ENCODE peak calls at places on chromosomes 5 and 9, in ten cellular contexts. Y, D, R, E, F, V, Z, N, W and I are unnamed samples.

GRCh38 chr9:98255064-98255577 is 328 bp downstream of the TBC1D2 start:
- DNase-seq in Y (no peak), D (no peak), R (peak; percentile 45), E (peak; percentile 52), F (no peak), V (no peak), Z (peak; percentile 61), N (peak; percentile 73), W (no peak), I (no peak)

GRCh38 chr5:67255881-67256280 is 59.3 kb upstream of the CD180 start:
- DNase-seq in Y (no peak), D (no peak), R (no peak), E (no peak), F (no peak), V (no peak), Z (no peak), N (no peak), W (no peak), I (no peak)

GRCh38 chr5:74206571-74207550 is 433.7 kb downstream of the ENC1 start:
- DNase-seq in Y (no peak), D (peak; percentile 33), R (peak; percentile 17), E (peak; percentile 89), F (no peak), V (peak; percentile 56), Z (peak; percentile 78), N (peak; percentile 29), W (peak; percentile 38), I (peak; percentile 56)

GRCh38 chr5:148125641-148126040 is 42.7 kb upstream of the SPINK14 start:
- DNase-seq in Y (no peak), D (no peak), R (no peak), E (peak; percentile 6), F (no peak), V (no peak), Z (peak; percentile 8), N (no peak), W (no peak), I (no peak)

GRCh38 chr5:168991311-168991710 is 309.6 kb downstream of the SLIT3 start:
- DNase-seq in Y (no peak), D (no peak), R (no peak), E (no peak), F (no peak), V (no peak), Z (no peak), N (no peak), W (no peak), I (no peak)

GRCh38 chr5:15249152-15249551 is 250.8 kb upstream of the FBXL7 start:
- DNase-seq in Y (no peak), D (no peak), R (no peak), E (peak; percentile 82), F (no peak), V (no peak), Z (peak; percentile 84), N (no peak), W (no peak), I (peak; percentile 37)

GRCh38 chr9:13513710-13514444 is 234.4 kb upstream of the MPDZ start:
- DNase-seq in Y (no peak), D (no peak), R (no peak), E (peak; percentile 24), F (no peak), V (no peak), Z (no peak), N (peak; percentile 81), W (no peak), I (no peak)

GRCh38 chr5:143679777-143680176 is 132.2 kb upstream of the HMHB1 start:
- DNase-seq in Y (no peak), D (no peak), R (no peak), E (no peak), F (no peak), V (no peak), Z (peak; percentile 56), N (no peak), W (no peak), I (peak; percentile 7)

GRCh38 chr5:151686673-151687378 is at the start of gene SPARC:
- DNase-seq in Y (peak; percentile 21), D (peak; percentile 73), R (peak; percentile 56), E (peak; percentile 98), F (no peak), V (peak; percentile 74), Z (peak; percentile 96), N (peak; percentile 87), W (peak; percentile 41), I (peak; percentile 58)

GRCh38 chr5:109939109-109939682 is 249.5 kb downstream of the MAN2A1 start:
- DNase-seq in Y (no peak), D (no peak), R (no peak), E (peak; percentile 80), F (no peak), V (no peak), Z (peak; percentile 40), N (no peak), W (no peak), I (no peak)

GRCh38 chr5:59483971-59484472 is 409.5 kb downstream of the PDE4D start:
- DNase-seq in Y (no peak), D (no peak), R (no peak), E (no peak), F (no peak), V (no peak), Z (peak; percentile 11), N (no peak), W (no peak), I (peak; percentile 72)

GRCh38 chr9:70031141-70031545 is 12.5 kb upstream of the MAMDC2 start:
- DNase-seq in Y (no peak), D (no peak), R (no peak), E (no peak), F (no peak), V (no peak), Z (peak; percentile 68), N (no peak), W (no peak), I (no peak)

GRCh38 chr9:109918359-109919163 is 138.6 kb downstream of the PALM2AKAP2 start:
- DNase-seq in Y (peak; percentile 86), D (peak; percentile 61), R (peak; percentile 49), E (no peak), F (no peak), V (no peak), Z (no peak), N (no peak), W (no peak), I (no peak)

GRCh38 chr5:52735139-52735538 is 52.6 kb upstream of the ITGA1 start:
- DNase-seq in Y (no peak), D (no peak), R (no peak), E (no peak), F (no peak), V (no peak), Z (peak; percentile 6), N (no peak), W (no peak), I (no peak)

GRCh38 chr5:132737982-132738770 is 830 bp upstream of the KIF3A start:
- DNase-seq in Y (no peak), D (no peak), R (no peak), E (no peak), F (no peak), V (no peak), Z (no peak), N (no peak), W (no peak), I (no peak)
- H3K4me3 ChIP-seq in Y (peak overlapping the region; percentile 72), D (peak overlapping the region; percentile 87), R (no peak overlapping the region), E (no peak overlapping the region), F (no peak overlapping the region), V (peak overlapping the region; percentile 92), Z (peak overlapping the region; percentile 84), N (peak overlapping the region; percentile 88), W (no peak overlapping the region), I (no peak overlapping the region)

GRCh38 chr9:137169764-137170460 is at the start of gene LRRC26:
- DNase-seq in Y (no peak), D (no peak), R (peak; percentile 52), E (no peak), F (no peak), V (no peak), Z (no peak), N (no peak), W (no peak), I (no peak)

GRCh38 chr9:137167113-137167751 is 2.6 kb downstream of the LRRC26 start:
- DNase-seq in Y (no peak), D (no peak), R (no peak), E (no peak), F (no peak), V (no peak), Z (no peak), N (no peak), W (no peak), I (no peak)

GRCh38 chr9:137168907-137169763 is 716 bp downstream of the LRRC26 start:
- DNase-seq in Y (no peak), D (no peak), R (peak; percentile 41), E (peak; percentile 45), F (no peak), V (no peak), Z (peak; percentile 19), N (peak; percentile 92), W (peak; percentile 68), I (no peak)

GRCh38 chr9:137167752-137168574 is 1.9 kb downstream of the LRRC26 start:
- DNase-seq in Y (no peak), D (no peak), R (peak; percentile 72), E (no peak), F (no peak), V (no peak), Z (no peak), N (peak; percentile 73), W (no peak), I (no peak)

DNA sequence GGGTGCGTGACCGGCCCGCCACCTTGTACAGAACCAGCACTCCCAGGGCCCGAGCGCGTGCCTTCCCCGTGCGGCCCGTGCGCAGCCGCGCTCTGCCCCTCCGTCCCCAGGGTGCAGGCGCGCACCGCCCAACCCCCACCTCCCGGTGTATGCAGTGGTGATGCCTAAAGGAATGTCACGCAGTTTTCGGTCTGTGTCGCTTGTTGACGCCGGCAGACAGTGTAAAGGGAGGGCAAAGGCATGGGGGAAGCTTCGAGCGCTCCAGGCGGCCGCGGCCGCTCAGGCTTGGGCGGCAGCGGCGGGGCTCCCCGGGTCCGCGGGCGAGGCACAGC is 1.3 kb downstream of the LRRC26 start:
- DNase-seq in Y (no peak), D (no peak), R (no peak), E (no peak), F (no peak), V (no peak), Z (no peak), N (peak; percentile 35), W (no peak), I (no peak)
- H3K27me3 ChIP-seq in Y (no peaks in the 10 kb centered on the region), D (peaks cover 73% of the 10 kb centered on the region), R (peaks cover 100% of the 10 kb centered on the region), E (peaks cover 100% of the 10 kb centered on the region), F (peaks cover 33% of the 10 kb centered on the region), V (peaks cover 81% of the 10 kb centered on the region), Z (peaks cover 82% of the 10 kb centered on the region), N (peaks cover 100% of the 10 kb centered on the region), W (no peaks in the 10 kb centered on the region), I (peaks cover 93% of the 10 kb centered on the region)

DNA sequence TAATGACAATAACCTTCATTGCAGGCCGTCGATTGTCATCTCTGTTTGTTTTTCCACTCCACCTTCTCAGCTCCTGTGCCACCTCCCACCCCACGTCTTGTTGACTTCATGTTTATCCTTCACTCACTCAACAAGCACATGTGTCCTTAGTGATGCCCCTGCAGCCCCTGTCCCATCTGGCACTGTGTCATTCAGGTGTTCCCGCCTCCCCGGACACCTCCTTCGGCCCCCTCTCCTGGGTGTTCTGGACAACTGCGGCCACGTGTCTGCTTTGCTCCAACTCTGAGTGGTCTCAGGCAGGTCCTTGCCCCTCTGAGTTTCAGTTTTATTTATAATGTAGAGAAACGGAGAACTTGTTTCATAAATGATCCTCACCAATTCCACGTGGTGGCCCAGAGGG is 91.0 kb upstream of the COL5A1 start:
- DNase-seq in Y (no peak), D (no peak), R (no peak), E (no peak), F (no peak), V (no peak), Z (no peak), N (peak; percentile 26), W (no peak), I (no peak)
- H3K4me3 ChIP-seq in Y (no peak overlapping the region), D (no peak overlapping the region), R (no peak overlapping the region), E (no peak overlapping the region), F (no peak overlapping the region), V (no peak overlapping the region), Z (no peak overlapping the region), N (no peak overlapping the region), W (no peak overlapping the region), I (no peak overlapping the region)

GRCh38 chr5:171340491-171340890 is 31.4 kb downstream of the TLX3 start:
- DNase-seq in Y (no peak), D (no peak), R (no peak), E (no peak), F (no peak), V (no peak), Z (no peak), N (no peak), W (no peak), I (no peak)
- H3K27me3 ChIP-seq in Y (peaks cover 14% of the 10 kb centered on the region), D (peaks cover 23% of the 10 kb centered on the region), R (peaks cover 68% of the 10 kb centered on the region), E (peaks cover 35% of the 10 kb centered on the region), F (peaks cover 3% of the 10 kb centered on the region), V (peaks cover 72% of the 10 kb centered on the region), Z (peaks cover 11% of the 10 kb centered on the region), N (peaks cover 53% of the 10 kb centered on the region), W (no peaks in the 10 kb centered on the region), I (peaks cover 10% of the 10 kb centered on the region)